ENCODE peak calls at places on chromosomes 1 and 21, in ten cellular contexts. S, A, E, Q, O, F, K, B, D and Y are unnamed samples.

GRCh38 chr1:41404308-41404755 is 43.1 kb downstream of the FOXO6 start:
- DNase-seq in Q (no peak), K (no peak), F (no peak), A (no peak), E (no peak), S (no peak), D (no peak), O (no peak), B (no peak), Y (no peak)

GRCh38 chr1:112849967-112850641 is 105.9 kb downstream of the SLC16A1 start:
- DNase-seq in F (no peak), K (no peak), E (no peak), Q (no peak), S (no peak), B (no peak), D (no peak), A (no peak), O (no peak), Y (no peak)

GRCh38 chr21:41918561-41919358 is 35.1 kb downstream of the C2CD2 start:
- DNase-seq in S (no peak), D (no peak), F (no peak), K (no peak), O (no peak), Q (no peak), B (no peak), A (peak), E (no peak), Y (no peak)

GRCh38 chr21:40053007-40053406 is 185.8 kb downstream of the PCP4 start:
- DNase-seq in K (peak), D (peak), Q (no peak), A (no peak), B (no peak), E (no peak), O (peak), S (no peak), F (no peak), Y (peak)

GRCh38 chr1:31221072-31221471 is 18.6 kb downstream of the NKAIN1 start:
- DNase-seq in A (no peak), Q (no peak), E (peak), S (no peak), F (no peak), D (no peak), O (no peak), B (no peak), K (no peak), Y (no peak)

GRCh38 chr21:37368536-37369279 is 2.1 kb downstream of the DYRK1A start:
- DNase-seq in Q (no peak), A (no peak), F (no peak), K (no peak), D (no peak), S (no peak), O (no peak), E (no peak), B (peak), Y (no peak)

GRCh38 chr1:151547119-151547899 is 7.2 kb downstream of the TUFT1 start:
- DNase-seq in S (no peak), A (peak), E (no peak), D (peak), B (peak), Q (peak), F (peak), O (peak), K (no peak), Y (peak)

GRCh38 chr21:43347864-43348766 is 78.8 kb downstream of the SIK1 start:
- DNase-seq in B (no peak), F (no peak), A (no peak), Q (no peak), O (no peak), E (no peak), S (no peak), D (no peak), K (no peak), Y (no peak)

GRCh38 chr1:35390600-35391494 is 122.3 kb downstream of the ZMYM4 start:
- DNase-seq in A (no peak), S (no peak), B (peak), F (no peak), Q (no peak), D (no peak), K (no peak), O (no peak), E (no peak), Y (no peak)

GRCh38 chr21:38680401-38680800 is 125.3 kb upstream of the ETS2 start:
- DNase-seq in B (no peak), Q (no peak), D (no peak), A (no peak), E (no peak), O (no peak), K (no peak), S (no peak), F (no peak), Y (no peak)

GRCh38 chr1:52032124-52032784 is 1.4 kb downstream of the KTI12 start:
- DNase-seq in A (no peak), K (no peak), Q (no peak), S (no peak), D (no peak), O (no peak), E (no peak), B (peak), F (no peak), Y (no peak)

GRCh38 chr21:35273331-35273730 is 224.2 kb upstream of the RUNX1 start:
- DNase-seq in Q (no peak), O (peak), A (no peak), D (no peak), E (no peak), B (no peak), K (no peak), F (no peak), S (no peak), Y (no peak)

GRCh38 chr1:209485167-209485566 is 98.3 kb upstream of the CAMK1G start:
- DNase-seq in Q (no peak), E (no peak), O (peak), B (peak), K (no peak), D (no peak), A (no peak), S (no peak), F (no peak), Y (peak)

GRCh38 chr1:63774617-63775417 is 1.0 kb downstream of the ROR1 start:
- DNase-seq in B (peak), S (peak), D (peak), A (peak), E (no peak), K (peak), Q (peak), O (no peak), F (no peak), Y (peak)

GRCh38 chr1:230102472-230102871 is 35.4 kb downstream of the GALNT2 start:
- DNase-seq in D (no peak), A (no peak), F (no peak), S (no peak), Q (no peak), E (no peak), O (no peak), K (no peak), B (no peak), Y (no peak)

GRCh38 chr1:150288382-150288781 is 5.3 kb upstream of the MRPS21 start:
- DNase-seq in O (no peak), Q (no peak), A (no peak), K (no peak), S (no peak), E (no peak), D (no peak), B (no peak), F (no peak), Y (no peak)

GRCh38 chr1:244801246-244801645 is 34.2 kb upstream of the COX20 start:
- DNase-seq in S (peak), B (peak), K (no peak), F (peak), O (peak), E (no peak), Q (peak), A (no peak), D (no peak), Y (peak)

GRCh38 chr1:241140670-241141069 is 216.3 kb downstream of the RGS7 start:
- DNase-seq in B (no peak), O (no peak), S (no peak), F (no peak), A (no peak), Q (no peak), E (no peak), D (no peak), K (no peak), Y (no peak)

GRCh38 chr1:53551428-53551995 is 92.3 kb downstream of the DMRTB1 start:
- DNase-seq in B (no peak), Q (no peak), K (peak), D (peak), E (no peak), O (no peak), S (no peak), F (peak), A (no peak), Y (no peak)

GRCh38 chr1:178509608-178510007 is 3.3 kb upstream of the TEX35 start:
- DNase-seq in S (no peak), O (no peak), K (no peak), Q (no peak), F (no peak), D (no peak), E (no peak), A (no peak), B (no peak), Y (no peak)

GRCh38 chr1:40712405-40712944 is 21.0 kb downstream of the NFYC start:
- DNase-seq in A (no peak), K (no peak), B (no peak), O (no peak), S (no peak), D (no peak), Q (peak), E (no peak), F (no peak), Y (no peak)

GRCh38 chr1:217521317-217521716 is 109.6 kb downstream of the GPATCH2 start:
- DNase-seq in D (no peak), A (no peak), F (no peak), Q (no peak), S (no peak), K (no peak), B (no peak), O (no peak), E (no peak), Y (no peak)

GRCh38 chr1:68973459-68974244 is 476.8 kb upstream of the DEPDC1 start:
- DNase-seq in K (no peak), F (no peak), B (peak), D (no peak), O (no peak), E (no peak), A (no peak), S (no peak), Q (no peak), Y (no peak)

GRCh38 chr1:93661829-93662474 is 19.7 kb downstream of the BCAR3 start:
- DNase-seq in S (no peak), K (no peak), O (no peak), E (no peak), F (no peak), B (peak), A (no peak), Q (no peak), D (peak), Y (peak)

GRCh38 chr21:35738342-35738961 is 321.9 kb downstream of the SETD4 start:
- DNase-seq in E (no peak), A (no peak), Q (no peak), S (no peak), D (no peak), B (peak), K (no peak), F (no peak), O (peak), Y (peak)

GRCh38 chr1:204464174-204464573 is 30.4 kb downstream of the PIK3C2B start:
- DNase-seq in E (no peak), B (no peak), O (no peak), S (no peak), F (no peak), Q (no peak), K (no peak), A (no peak), D (no peak), Y (no peak)

GRCh38 chr1:89022167-89022959 is at the start of gene GBP3:
- DNase-seq in B (peak), D (no peak), F (no peak), K (no peak), Q (no peak), E (peak), O (no peak), A (no peak), S (peak), Y (no peak)

GRCh38 chr1:202009326-202010031 is 908 bp upstream of the ELF3 start:
- DNase-seq in A (peak), S (peak), E (peak), D (peak), B (peak), Q (peak), F (peak), O (peak), K (peak), Y (peak)

GRCh38 chr1:47868348-47868676 is 128.9 kb downstream of the TRABD2B start:
- DNase-seq in A (no peak), K (no peak), E (no peak), S (no peak), O (no peak), F (no peak), D (no peak), Q (no peak), B (no peak), Y (no peak)

GRCh38 chr1:226661965-226662364 is 77.1 kb downstream of the ITPKB start:
- DNase-seq in B (peak), F (no peak), D (peak), A (no peak), S (no peak), O (no peak), E (no peak), Q (no peak), K (no peak), Y (no peak)

GRCh38 chr1:44783697-44784093 is 4.3 kb downstream of the BEST4 start:
- DNase-seq in S (no peak), O (peak), E (no peak), F (no peak), Q (no peak), K (no peak), B (no peak), D (no peak), A (no peak), Y (peak)

GRCh38 chr1:11151854-11152612 is 37.1 kb upstream of the ANGPTL7 start:
- DNase-seq in O (peak), F (no peak), E (no peak), Q (no peak), K (no peak), S (no peak), B (no peak), D (no peak), A (no peak), Y (peak)

GRCh38 chr1:207021139-207021861 is 11.3 kb downstream of the C1orf116 start:
- DNase-seq in E (no peak), O (no peak), Q (no peak), D (no peak), A (no peak), F (no peak), K (no peak), B (peak), S (no peak), Y (no peak)

GRCh38 chr1:32400876-32401631 is 6.8 kb upstream of the BSDC1 start:
- DNase-seq in Q (peak), S (peak), D (peak), B (peak), K (peak), F (peak), A (peak), E (no peak), O (peak), Y (peak)

GRCh38 chr1:88956003-88956402 is 36.4 kb downstream of the KYAT3 start:
- DNase-seq in A (no peak), F (no peak), B (no peak), K (no peak), E (no peak), Q (no peak), D (no peak), S (no peak), O (no peak), Y (no peak)

DNA sequence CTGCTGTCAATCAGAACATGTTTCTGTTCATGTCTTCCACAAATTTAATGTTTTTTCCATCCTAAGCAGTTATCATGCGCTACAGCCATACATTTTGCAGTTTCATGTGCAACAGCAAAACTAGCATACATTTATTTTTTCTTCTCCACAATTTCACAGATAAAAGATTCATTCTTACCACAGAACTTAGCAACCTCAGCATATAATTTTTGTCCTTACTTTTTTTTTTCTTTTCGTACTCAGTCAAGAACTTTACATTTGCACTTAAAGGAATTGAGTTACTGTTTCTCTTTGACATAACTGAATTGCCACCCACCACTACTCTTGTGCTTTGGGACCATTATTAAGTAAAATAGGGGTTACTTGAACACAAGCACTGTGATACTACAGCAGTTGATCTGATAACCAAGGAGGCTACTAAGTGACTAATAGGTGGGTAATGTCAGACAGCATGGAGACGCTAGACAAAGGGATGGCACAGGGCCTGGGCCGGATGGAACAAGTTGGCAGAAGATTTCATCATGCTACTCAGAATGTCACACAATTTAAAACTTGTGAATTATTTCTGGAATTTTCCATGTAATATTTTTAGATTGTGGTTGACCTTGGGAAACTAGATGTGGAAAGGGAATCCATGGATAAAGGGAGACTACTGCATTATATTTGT is 50.2 kb upstream of the LHX8 start:
- DNase-seq in A (no peak), E (no peak), Q (no peak), O (no peak), B (no peak), D (no peak), F (no peak), S (no peak), K (no peak), Y (no peak)
- TF ChIP-seq POLR2A in A (no peak), E (no peak), Q (no peak), O (no peak), B (no peak), D (no peak), F (no peak), S (no peak), K (no peak), Y (no peak)

DNA sequence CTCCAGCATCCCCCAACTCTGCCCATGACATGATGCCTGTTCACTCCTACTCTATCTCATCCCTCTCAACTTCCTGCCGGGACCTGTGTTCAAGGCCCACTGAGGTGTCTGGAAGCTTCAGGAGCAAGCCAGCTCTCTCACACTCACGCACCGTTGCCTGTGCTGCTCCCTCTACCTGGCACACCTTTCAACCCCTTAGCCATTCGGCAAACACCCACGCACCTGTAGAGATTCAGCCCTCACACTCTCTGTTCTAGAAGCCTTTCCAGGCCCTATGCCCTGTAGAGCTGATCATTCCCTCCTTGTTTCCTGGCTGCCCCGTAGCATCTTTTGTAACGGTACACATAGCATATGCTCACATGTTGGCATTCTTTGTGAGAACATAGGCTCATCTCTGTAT is 1.5 kb downstream of the C8B start:
- DNase-seq in K (no peak), Q (no peak), B (no peak), A (no peak), O (no peak), E (no peak), S (no peak), F (no peak), D (no peak), Y (no peak)
- TF ChIP-seq POLR2A in K (no peak), Q (no peak), B (no peak), A (no peak), O (no peak), E (no peak), S (no peak), F (no peak), D (no peak), Y (no peak)

DNA sequence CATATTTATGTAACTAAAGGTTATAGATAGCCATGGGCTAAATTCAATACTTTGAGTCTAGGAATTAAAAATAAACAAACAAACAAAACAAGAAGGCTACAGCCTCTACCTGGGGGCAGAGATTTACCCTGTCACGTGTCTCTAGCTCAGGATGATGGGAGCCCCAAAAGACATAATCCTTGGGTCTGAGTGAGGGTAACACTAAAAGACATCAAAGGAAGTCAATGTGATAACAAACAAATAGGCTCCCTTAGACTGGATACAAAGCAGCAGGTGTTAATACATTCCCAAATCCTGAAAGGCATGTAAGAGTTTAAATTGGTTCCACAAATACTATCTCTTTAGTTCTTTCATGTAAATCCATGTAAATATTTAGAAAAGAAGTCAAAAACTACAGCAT is 10.7 kb downstream of the MYSM1 start:
- DNase-seq in F (no peak), Q (no peak), A (no peak), K (no peak), E (no peak), B (no peak), O (no peak), D (no peak), S (no peak), Y (no peak)
- TF ChIP-seq POLR2A in F (no peak), Q (no peak), A (no peak), K (no peak), E (no peak), B (no peak), O (no peak), D (no peak), S (no peak), Y (no peak)

GRCh38 chr1:235954306-235955283 is 87.9 kb upstream of the LYST start:
- DNase-seq in Q (no peak), B (peak), E (peak), S (peak), K (no peak), O (no peak), A (no peak), D (no peak), F (no peak), Y (no peak)
- TF ChIP-seq POLR2A in Q (no peak), B (no peak), E (no peak), S (no peak), K (no peak), O (no peak), A (no peak), D (no peak), F (no peak), Y (no peak)